ENCODE peak calls at places on chromosomes 16 and 17, in four cellular contexts. H is endothelial cell of umbilical vein, Q is K562, W is GM23248. V is an unnamed sample.
A peak's percentile ranks its signal among the peaks of the same experiment; 100 is the strongest.

GRCh38 chr17:31327534-31328526 is 6.4 kb upstream of the EVI2A start:
- DNase-seq in H (no peak), Q (no peak), W (peak; percentile 90), V (no peak)

GRCh38 chr17:17783121-17783824 is 53.5 kb downstream of the SREBF1 start:
- DNase-seq in H (peak; percentile 32), Q (peak; percentile 74), W (peak; percentile 64), V (peak; percentile 93)

GRCh38 chr16:21001262-21001661 is 100.7 kb downstream of the LYRM1 start:
- DNase-seq in H (peak; percentile 27), Q (peak; percentile 39), W (peak; percentile 35), V (peak; percentile 13)

GRCh38 chr17:47739150-47739549 is 6.1 kb downstream of the TBX21 start:
- DNase-seq in H (no peak), Q (no peak), W (no peak), V (no peak)

GRCh38 chr16:22670551-22670970 is 143.4 kb upstream of the HS3ST2 start:
- DNase-seq in H (no peak), Q (peak; percentile 99), W (no peak), V (peak; percentile 80)

GRCh38 chr17:51997723-51998122 is 160.8 kb downstream of the CA10 start:
- DNase-seq in H (no peak), Q (no peak), W (no peak), V (no peak)

GRCh38 chr17:39623356-39623950 is 3.3 kb upstream of the PPP1R1B start:
- DNase-seq in H (peak; percentile 61), Q (peak; percentile 70), W (peak; percentile 74), V (peak; percentile 84)

GRCh38 chr16:3029499-3030127 is 5.8 kb downstream of the THOC6 start:
- DNase-seq in H (no peak), Q (peak; percentile 59), W (peak; percentile 84), V (no peak)

GRCh38 chr17:71170070-71170469 is 950.8 kb upstream of the SOX9 start:
- DNase-seq in H (no peak), Q (no peak), W (no peak), V (no peak)
- H2AFZ ChIP-seq in H (no peak overlapping the region), Q (no peak overlapping the region), W (no peak overlapping the region), V (no peak overlapping the region)

GRCh38 chr16:15440852-15441251 is 6.5 kb downstream of the BMERB1 start:
- DNase-seq in H (peak; percentile 26), Q (no peak), W (peak; percentile 92), V (no peak)
- H3K4me2 ChIP-seq in H (no peak overlapping the region), Q (no peak overlapping the region), W (peak overlapping the region; percentile 83), V (no peak overlapping the region)

GRCh38 chr16:85484337-85485295 is 128.5 kb upstream of the GSE1 start:
- DNase-seq in H (no peak), Q (peak; percentile 52), W (no peak), V (no peak)

GRCh38 chr16:85486256-85486915 is 126.7 kb upstream of the GSE1 start:
- DNase-seq in H (no peak), Q (no peak), W (no peak), V (no peak)

GRCh38 chr16:85488414-85488813 is 124.7 kb upstream of the GSE1 start:
- DNase-seq in H (no peak), Q (no peak), W (no peak), V (no peak)

GRCh38 chr16:85483424-85483823 is 129.7 kb upstream of the GSE1 start:
- DNase-seq in H (no peak), Q (no peak), W (no peak), V (no peak)

DNA sequence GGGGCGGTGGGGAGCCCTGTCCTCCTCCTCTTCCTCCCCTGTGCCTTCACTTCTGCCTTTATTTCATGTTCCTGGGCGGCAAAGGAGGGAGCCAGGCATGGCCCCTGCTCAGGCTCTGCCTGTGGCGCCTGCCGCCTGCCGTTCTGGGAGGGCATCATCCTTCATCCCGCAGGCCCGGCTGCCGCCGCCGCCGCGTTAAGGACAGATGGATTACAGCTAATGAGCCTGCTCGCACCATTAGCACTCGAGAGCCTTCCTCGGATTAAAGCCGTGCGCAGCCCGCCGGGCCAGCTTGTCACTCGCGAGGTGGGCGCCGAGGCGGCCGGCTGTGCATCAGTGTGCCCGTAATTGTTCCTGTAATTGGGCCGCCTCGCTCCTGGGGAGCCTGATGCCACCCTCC is 127.7 kb upstream of the GSE1 start:
- DNase-seq in H (no peak), Q (no peak), W (no peak), V (no peak)
- H2AFZ ChIP-seq in H (no peak overlapping the region), Q (no peak overlapping the region), W (no peak overlapping the region), V (no peak overlapping the region)

DNA sequence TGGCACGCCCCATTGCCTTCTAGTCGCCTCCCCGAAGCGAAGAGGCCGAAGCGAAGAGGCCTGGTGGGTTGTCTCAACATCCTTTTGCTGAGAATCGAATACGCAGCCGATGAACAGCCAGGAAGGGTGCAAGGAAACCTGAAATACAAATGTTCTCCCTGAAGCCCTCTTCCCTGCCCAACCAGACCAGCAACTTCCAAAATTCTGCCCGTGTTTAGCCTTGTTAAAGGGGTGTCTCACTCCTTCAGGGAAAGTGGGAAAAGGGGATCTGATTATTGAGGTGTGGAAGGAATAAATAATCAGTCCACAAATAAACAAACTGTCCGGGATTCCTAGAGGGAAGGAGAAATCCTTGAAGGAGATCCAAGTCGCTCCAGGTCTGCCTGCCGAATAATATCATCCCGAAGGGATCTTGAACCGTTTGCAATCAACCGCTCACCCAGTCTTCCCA is 1.4 kb upstream of the FOXC2 start:
- DNase-seq in H (no peak), Q (no peak), W (no peak), V (no peak)
- H3K4me2 ChIP-seq in H (peak overlapping the region; percentile 98), Q (no peak overlapping the region), W (no peak overlapping the region), V (no peak overlapping the region)

GRCh38 chr16:57955572-57955971 is 15.4 kb downstream of the CNGB1 start:
- DNase-seq in H (no peak), Q (no peak), W (no peak), V (no peak)
- H2AFZ ChIP-seq in H (no peak overlapping the region), Q (peak overlapping the region; percentile 44), W (no peak overlapping the region), V (no peak overlapping the region)

DNA sequence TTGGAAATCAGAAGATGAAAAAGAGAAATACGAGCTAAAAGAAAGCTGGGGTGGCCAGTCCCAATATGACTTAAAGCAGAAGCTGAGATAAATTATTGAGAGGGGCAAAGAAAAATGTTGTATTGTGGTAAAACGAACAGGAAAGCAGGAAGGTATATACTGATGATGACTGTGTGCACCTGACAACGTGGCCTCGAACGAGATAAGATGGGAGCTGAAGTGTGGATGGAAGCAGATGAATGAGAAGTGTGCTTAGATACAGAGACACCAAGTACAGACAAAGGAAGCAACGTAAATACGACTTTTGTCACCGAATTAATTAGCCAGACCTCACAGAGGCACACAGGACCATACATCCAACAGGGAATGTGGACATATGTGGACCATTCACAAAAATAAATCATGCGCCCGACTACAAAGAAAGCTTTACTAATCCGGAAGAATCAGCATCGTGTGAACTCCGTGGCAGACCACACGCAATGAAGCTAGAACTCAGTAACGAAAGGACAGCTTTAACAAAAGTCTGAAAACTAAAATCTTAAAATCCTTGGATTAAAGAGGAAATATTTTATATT is 218.7 kb downstream of the RPTOR start:
- DNase-seq in H (no peak), Q (no peak), W (no peak), V (no peak)
- H3K4me2 ChIP-seq in H (no peak overlapping the region), Q (no peak overlapping the region), W (no peak overlapping the region), V (peak overlapping the region; percentile 12)